ENCODE peak calls at places on chromosomes 11 and 22, in four cellular contexts. T is hepatocyte, F is HCT116, R is PC-3. G is an unnamed sample.

GRCh38 chr11:131064373-131064991 is 148.2 kb upstream of the SNX19 start:
- DNase-seq in T (peak), R (peak), F (peak), G (peak)

GRCh38 chr11:63837027-63837688 is 1.8 kb upstream of the MARK2 start:
- DNase-seq in T (peak), R (peak), F (peak), G (peak)

GRCh38 chr22:36117053-36117554 is 43.5 kb downstream of the APOL3 start:
- DNase-seq in F (no peak), R (no peak), T (no peak), G (no peak)

GRCh38 chr11:27865105-27865504 is 164.8 kb upstream of the BDNF start:
- DNase-seq in R (no peak), F (no peak), T (no peak), G (no peak)

GRCh38 chr11:5815534-5815933 is 6.8 kb downstream of the OR52N2 start:
- DNase-seq in R (no peak), F (no peak), T (no peak), G (no peak)

GRCh38 chr11:15896544-15896943 is 459.8 kb downstream of the SOX6 start:
- DNase-seq in T (no peak), R (no peak), F (no peak), G (no peak)

GRCh38 chr22:47342446-47342845 is 580.0 kb downstream of the TBC1D22A start:
- DNase-seq in T (no peak), F (no peak), R (no peak), G (no peak)

GRCh38 chr11:118913411-118914125 is 12.2 kb downstream of the BCL9L start:
- DNase-seq in T (peak), F (no peak), R (peak), G (no peak)

GRCh38 chr11:132921597-132921996 is 610.7 kb downstream of the OPCML start:
- DNase-seq in R (no peak), T (no peak), F (no peak), G (no peak)

GRCh38 chr11:72683782-72684200 is 9.6 kb upstream of the PDE2A start:
- DNase-seq in T (peak), F (no peak), R (peak), G (peak)
- TF ChIP-seq EZH2phosphoT487 in T (no peak), F (no peak), R (no peak), G (no peak)

GRCh38 chr22:48580481-48580970 is 1247.1 kb downstream of the BRD1 start:
- DNase-seq in T (no peak), R (no peak), F (no peak), G (no peak)

GRCh38 chr22:48579915-48580279 is 1247.8 kb downstream of the BRD1 start:
- DNase-seq in R (no peak), F (no peak), T (no peak), G (no peak)

GRCh38 chr22:48578138-48579034 is 1249.3 kb downstream of the BRD1 start:
- DNase-seq in R (no peak), F (no peak), T (no peak), G (no peak)

GRCh38 chr22:48577691-48578090 is 1250.0 kb downstream of the BRD1 start:
- DNase-seq in F (no peak), R (no peak), T (no peak), G (no peak)

DNA sequence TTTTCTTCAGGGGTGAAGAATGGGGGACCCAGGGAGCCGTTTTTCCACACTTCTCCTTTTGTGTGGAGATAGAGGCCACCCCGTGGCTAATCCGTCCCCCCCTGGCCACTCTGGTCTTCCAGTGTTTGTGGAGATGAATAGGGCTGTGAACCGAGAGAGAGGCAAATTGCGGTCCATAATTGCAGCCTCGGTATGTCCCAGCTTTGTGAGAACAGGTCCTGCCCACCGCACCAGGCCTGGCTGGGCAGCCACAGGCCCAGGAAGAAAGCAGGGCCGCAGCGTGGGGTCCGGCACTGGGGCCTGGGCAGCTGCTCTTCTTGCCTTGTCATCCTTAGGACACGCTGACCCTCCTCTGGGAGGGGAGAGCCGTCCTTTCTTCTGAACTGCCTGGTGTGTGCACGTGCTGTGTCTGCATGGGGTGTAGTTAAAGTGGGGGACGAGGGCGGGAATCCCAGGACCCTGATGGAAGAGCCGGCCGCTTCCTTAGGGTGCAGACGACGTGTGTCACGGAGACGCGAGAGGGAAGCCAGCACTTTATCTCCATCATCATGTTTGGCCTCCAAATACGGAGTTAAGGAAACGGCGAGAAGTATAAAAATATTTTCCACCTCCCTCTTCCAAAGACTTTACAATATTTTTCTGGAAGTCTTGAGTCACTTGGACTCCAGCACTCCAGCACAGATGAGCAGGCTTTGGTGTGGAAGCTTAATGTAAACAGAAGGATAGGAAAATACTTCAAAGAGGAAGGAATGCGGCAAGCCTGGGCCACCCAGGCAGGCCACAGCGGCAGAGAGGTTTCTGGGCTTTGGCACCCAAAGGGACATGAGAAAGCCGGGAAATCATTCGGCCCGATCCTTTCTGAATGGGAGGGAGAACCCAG is 1248.4 kb downstream of the BRD1 start:
- DNase-seq in F (no peak), T (peak), R (no peak), G (no peak)
- TF ChIP-seq EZH2phosphoT487 in F (no peak), T (no peak), R (no peak), G (no peak)

GRCh38 chr11:123510579-123510905 is 80.5 kb downstream of the GRAMD1B start:
- DNase-seq in T (no peak), F (no peak), R (no peak), G (no peak)
- TF ChIP-seq EZH2phosphoT487 in T (no peak), F (no peak), R (no peak), G (no peak)

GRCh38 chr11:128399722-128400121 is 187.6 kb downstream of the ETS1 start:
- DNase-seq in R (no peak), T (no peak), F (no peak), G (no peak)

GRCh38 chr11:128397362-128397761 is 190.0 kb downstream of the ETS1 start:
- DNase-seq in F (no peak), T (no peak), R (no peak), G (no peak)

GRCh38 chr11:128399186-128399585 is 188.2 kb downstream of the ETS1 start:
- DNase-seq in R (peak), T (peak), F (no peak), G (no peak)

GRCh38 chr11:128398517-128399152 is 188.7 kb downstream of the ETS1 start:
- DNase-seq in T (no peak), R (no peak), F (no peak), G (no peak)

DNA sequence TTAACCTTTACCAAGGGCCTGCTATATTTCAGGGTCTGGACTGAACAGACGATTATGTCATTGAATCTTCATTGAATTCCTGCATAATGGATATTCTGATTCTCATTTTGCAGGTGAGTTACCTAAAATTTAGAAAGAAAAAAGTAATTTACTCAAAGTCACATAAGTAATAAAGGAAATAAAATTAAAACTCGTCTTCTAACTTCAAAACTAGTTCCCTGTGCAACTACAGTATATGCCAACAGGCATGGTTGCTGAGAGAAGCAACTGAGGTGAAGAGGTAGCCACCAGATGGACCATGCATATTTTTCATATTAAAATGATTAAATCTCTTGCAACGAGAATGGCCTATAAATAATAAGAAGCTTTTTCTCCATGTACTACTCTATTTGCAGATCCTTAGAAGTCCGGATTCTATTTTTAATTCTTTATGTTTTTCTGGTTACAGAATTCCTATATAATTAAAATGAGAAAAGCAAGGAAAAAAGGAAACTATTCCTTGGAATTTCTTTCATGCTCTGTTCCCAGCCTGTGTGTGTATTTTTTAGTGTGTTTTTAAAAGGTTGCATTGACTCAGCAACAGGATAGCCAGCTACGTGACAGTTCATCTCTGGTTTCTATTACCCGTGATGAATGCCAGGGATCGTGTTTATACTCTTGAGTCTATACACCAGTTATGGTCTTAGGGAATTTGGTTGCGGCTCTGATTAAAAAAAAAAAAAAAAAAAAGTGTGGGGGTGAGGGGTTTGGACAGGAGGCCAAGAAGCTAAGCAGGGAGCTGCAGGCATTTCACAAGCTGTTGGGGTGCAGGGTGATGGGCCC is 186.8 kb downstream of the ETS1 start:
- DNase-seq in R (no peak), F (no peak), T (peak), G (peak)
- TF ChIP-seq EZH2phosphoT487 in R (no peak), F (no peak), T (no peak), G (no peak)

G was measured in SK-N-SH.